ENCODE peak calls at places on chromosome 12, in five cellular contexts. One of them, this sample, is unnamed.

GRCh38 chr12:20212658-20213387 is 155.5 kb upstream of the PDE3A start:
- DNase-seq in nephron progenitor cell: peak; percentile 12
- DNase-seq in NCI-H2107: no peak
- DNase-seq in SHP77: peak; percentile 74
- DNase-seq in cardiac fibroblast: peak; percentile 99
- DNase-seq in this sample: no peak

GRCh38 chr12:1779783-1780182 is 40.6 kb upstream of the LRTM2 start:
- DNase-seq in nephron progenitor cell: no peak
- DNase-seq in cardiac fibroblast: peak; percentile 90
- DNase-seq in SHP77: no peak
- DNase-seq in NCI-H2107: no peak
- DNase-seq in this sample: no peak

GRCh38 chr12:99523853-99524252 is 123.7 kb upstream of the GARIN6 start:
- DNase-seq in nephron progenitor cell: no peak
- DNase-seq in NCI-H2107: no peak
- DNase-seq in SHP77: no peak
- DNase-seq in cardiac fibroblast: no peak
- DNase-seq in this sample: no peak

GRCh38 chr12:87836190-87836589 is 193.0 kb downstream of the C12orf50 start:
- DNase-seq in NCI-H2107: no peak
- DNase-seq in cardiac fibroblast: no peak
- DNase-seq in nephron progenitor cell: no peak
- DNase-seq in SHP77: no peak
- DNase-seq in this sample: peak; percentile 49

GRCh38 chr12:105820407-105821140 is 318.2 kb downstream of the NUAK1 start:
- DNase-seq in nephron progenitor cell: no peak
- DNase-seq in cardiac fibroblast: peak; percentile 88
- DNase-seq in NCI-H2107: no peak
- DNase-seq in SHP77: no peak
- DNase-seq in this sample: no peak

GRCh38 chr12:129966086-129966640 is 62.3 kb upstream of the TMEM132D start:
- DNase-seq in cardiac fibroblast: no peak
- DNase-seq in nephron progenitor cell: no peak
- DNase-seq in SHP77: no peak
- DNase-seq in NCI-H2107: no peak
- DNase-seq in this sample: no peak

GRCh38 chr12:11023387-11023786 is 967 bp upstream of the TAS2R19 start:
- DNase-seq in NCI-H2107: no peak
- DNase-seq in cardiac fibroblast: no peak
- DNase-seq in SHP77: no peak
- DNase-seq in nephron progenitor cell: no peak
- DNase-seq in this sample: no peak

GRCh38 chr12:67766370-67766769 is 117.8 kb downstream of the DYRK2 start:
- DNase-seq in nephron progenitor cell: no peak
- DNase-seq in SHP77: no peak
- DNase-seq in cardiac fibroblast: peak; percentile 73
- DNase-seq in NCI-H2107: no peak
- DNase-seq in this sample: no peak

GRCh38 chr12:94290353-94290752 is 142.0 kb downstream of the PLXNC1 start:
- DNase-seq in NCI-H2107: no peak
- DNase-seq in SHP77: no peak
- DNase-seq in nephron progenitor cell: no peak
- DNase-seq in cardiac fibroblast: no peak
- DNase-seq in this sample: peak; percentile 35

GRCh38 chr12:125220404-125221273 is 155.4 kb downstream of the AACS start:
- DNase-seq in nephron progenitor cell: no peak
- DNase-seq in cardiac fibroblast: peak; percentile 5
- DNase-seq in SHP77: peak; percentile 49
- DNase-seq in NCI-H2107: no peak
- DNase-seq in this sample: peak; percentile 21

GRCh38 chr12:108653082-108653516 is 19.4 kb upstream of the SELPLG start:
- DNase-seq in NCI-H2107: no peak
- DNase-seq in nephron progenitor cell: no peak
- DNase-seq in cardiac fibroblast: no peak
- DNase-seq in SHP77: no peak
- DNase-seq in this sample: no peak

GRCh38 chr12:47414511-47414910 is 291.3 kb downstream of the RPAP3 start:
- DNase-seq in SHP77: no peak
- DNase-seq in NCI-H2107: no peak
- DNase-seq in nephron progenitor cell: no peak
- DNase-seq in cardiac fibroblast: no peak
- DNase-seq in this sample: no peak

GRCh38 chr12:87439990-87440827 is 589.0 kb downstream of the C12orf50 start:
- DNase-seq in cardiac fibroblast: peak; percentile 90
- DNase-seq in SHP77: no peak
- DNase-seq in nephron progenitor cell: no peak
- DNase-seq in NCI-H2107: no peak
- DNase-seq in this sample: no peak

GRCh38 chr12:108432423-108432822 is 82.7 kb upstream of the FICD start:
- DNase-seq in nephron progenitor cell: no peak
- DNase-seq in NCI-H2107: no peak
- DNase-seq in cardiac fibroblast: no peak
- DNase-seq in SHP77: no peak
- DNase-seq in this sample: no peak

GRCh38 chr12:3487027-3487426 is 4.0 kb upstream of the PRMT8 start:
- DNase-seq in nephron progenitor cell: no peak
- DNase-seq in cardiac fibroblast: no peak
- DNase-seq in NCI-H2107: no peak
- DNase-seq in SHP77: no peak
- DNase-seq in this sample: no peak

GRCh38 chr12:13799574-13799973 is 181.8 kb downstream of the GRIN2B start:
- DNase-seq in SHP77: no peak
- DNase-seq in nephron progenitor cell: no peak
- DNase-seq in cardiac fibroblast: no peak
- DNase-seq in NCI-H2107: no peak
- DNase-seq in this sample: no peak